ENCODE peak calls at places on chromosomes 7 and 10, in five cellular contexts. C is fibroblast of lung; R is pancreas; N is PC-3; B is CD8-positive, alpha-beta memory T cell. P is an unnamed sample.
A peak's percentile ranks its signal among the peaks of the same experiment; 100 is the strongest.

GRCh38 chr7:14457567-14458453 is 444.7 kb downstream of the DGKB start:
- DNase-seq in C (peak; percentile 93), R (peak; percentile 66), N (peak; percentile 84), B (peak; percentile 55), P (peak; percentile 75)

GRCh38 chr10:5563991-5564536 is 39.3 kb downstream of the CALML3 start:
- DNase-seq in C (no peak), R (peak; percentile 44), N (peak; percentile 51), B (peak; percentile 65), P (no peak)

GRCh38 chr10:59362991-59363390 is 642 bp upstream of the FAM13C start:
- DNase-seq in C (peak; percentile 63), R (peak; percentile 65), N (peak; percentile 58), B (no peak), P (peak; percentile 78)

GRCh38 chr10:124935946-124936345 is 6.0 kb upstream of the ZRANB1 start:
- DNase-seq in C (no peak), R (no peak), N (peak; percentile 40), B (no peak), P (no peak)

GRCh38 chr10:14302035-14302434 is 28.7 kb downstream of the FRMD4A start:
- DNase-seq in C (peak; percentile 22), R (no peak), N (peak; percentile 6), B (no peak), P (no peak)

GRCh38 chr7:7516662-7517061 is 19.0 kb downstream of the COL28A1 start:
- DNase-seq in C (no peak), R (no peak), N (no peak), B (no peak), P (no peak)

GRCh38 chr7:78953726-78954363 is 499.6 kb downstream of the MAGI2 start:
- DNase-seq in C (peak; percentile 5), R (no peak), N (no peak), B (no peak), P (no peak)

GRCh38 chr10:131875501-131875900 is 25.3 kb upstream of the PPP2R2D start:
- DNase-seq in C (no peak), R (peak; percentile 55), N (no peak), B (peak; percentile 25), P (no peak)

GRCh38 chr10:75319274-75319673 is 82.3 kb downstream of the ZNF503 start:
- DNase-seq in C (no peak), R (no peak), N (peak; percentile 39), B (no peak), P (no peak)

GRCh38 chr7:20560325-20561180 is 54.9 kb upstream of the ABCB5 start:
- DNase-seq in C (no peak), R (no peak), N (no peak), B (no peak), P (no peak)

GRCh38 chr7:91945476-91945875 is 4.8 kb downstream of the AKAP9 start:
- DNase-seq in C (peak; percentile 86), R (no peak), N (peak; percentile 70), B (no peak), P (no peak)

GRCh38 chr10:4622374-4622773 is 203.6 kb upstream of the AKR1E2 start:
- DNase-seq in C (no peak), R (no peak), N (no peak), B (no peak), P (no peak)

GRCh38 chr10:70664702-70665195 is 7.6 kb upstream of the ADAMTS14 start:
- DNase-seq in C (peak; percentile 96), R (no peak), N (peak; percentile 98), B (no peak), P (no peak)

GRCh38 chr10:98338318-98338717 is 70.3 kb upstream of the LOXL4 start:
- DNase-seq in C (peak; percentile 23), R (no peak), N (peak; percentile 25), B (no peak), P (no peak)

DNA sequence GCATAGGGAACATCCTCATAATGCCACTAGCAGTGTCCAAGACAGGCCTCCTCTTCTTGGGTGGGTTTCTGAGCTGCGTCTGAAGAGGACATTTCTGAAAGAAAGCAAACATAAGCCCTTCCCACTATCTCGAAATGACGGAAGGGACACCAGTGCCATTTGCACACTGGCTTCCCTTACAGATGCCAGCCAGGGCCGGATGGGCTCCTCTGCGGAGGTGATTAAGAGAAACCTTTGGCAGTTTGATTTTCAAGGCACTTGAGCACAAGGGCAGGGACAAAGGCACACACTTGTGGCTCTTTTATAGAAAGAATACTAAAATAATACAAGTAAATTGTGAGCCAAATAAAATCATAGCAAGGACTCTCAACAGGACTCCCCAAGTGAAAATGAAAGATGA is 106.6 kb upstream of the CELF2 start:
- DNase-seq in C (no peak), R (no peak), N (no peak), B (no peak), P (peak; percentile 33)
- H3K27me3 ChIP-seq in C (no peaks in the 10 kb centered on the region), R (no peaks in the 10 kb centered on the region), N (peaks cover 3% of the 10 kb centered on the region), B (no peaks in the 10 kb centered on the region), P (no peaks in the 10 kb centered on the region)

GRCh38 chr7:131074585-131074984 is 253.1 kb upstream of the MKLN1 start:
- DNase-seq in C (no peak), R (no peak), N (no peak), B (no peak), P (no peak)
- H3K4me1 ChIP-seq in C (peaks cover 12% of the 10 kb centered on the region), R (peaks cover 7% of the 10 kb centered on the region), N (peaks cover 20% of the 10 kb centered on the region), B (peaks cover 71% of the 10 kb centered on the region), P (peaks cover 46% of the 10 kb centered on the region)

GRCh38 chr10:97255512-97256293 is 36.7 kb downstream of the ARHGAP19 start:
- DNase-seq in C (no peak), R (no peak), N (no peak), B (no peak), P (no peak)
- H3K36me3 ChIP-seq in C (peaks cover 1% of the 10 kb centered on the region), R (no peaks in the 10 kb centered on the region), N (no peaks in the 10 kb centered on the region), B (no peaks in the 10 kb centered on the region), P (no peaks in the 10 kb centered on the region)

GRCh38 chr10:32007026-32007425 is 49.2 kb downstream of the KIF5B start:
- DNase-seq in C (no peak), R (no peak), N (no peak), B (no peak), P (no peak)

GRCh38 chr10:32005050-32005449 is 51.2 kb downstream of the KIF5B start:
- DNase-seq in C (peak; percentile 59), R (no peak), N (peak; percentile 72), B (no peak), P (no peak)

GRCh38 chr10:31999836-32000235 is 56.4 kb downstream of the KIF5B start:
- DNase-seq in C (no peak), R (no peak), N (no peak), B (no peak), P (no peak)

GRCh38 chr10:32000937-32001336 is 55.3 kb downstream of the KIF5B start:
- DNase-seq in C (no peak), R (no peak), N (no peak), B (no peak), P (peak; percentile 30)

GRCh38 chr10:32004161-32004591 is 52.0 kb downstream of the KIF5B start:
- DNase-seq in C (peak; percentile 6), R (peak; percentile 64), N (no peak), B (no peak), P (peak; percentile 34)
- H3K27me3 ChIP-seq in C (no peaks in the 10 kb centered on the region), R (no peaks in the 10 kb centered on the region), N (no peaks in the 10 kb centered on the region), B (no peaks in the 10 kb centered on the region), P (no peaks in the 10 kb centered on the region)

DNA sequence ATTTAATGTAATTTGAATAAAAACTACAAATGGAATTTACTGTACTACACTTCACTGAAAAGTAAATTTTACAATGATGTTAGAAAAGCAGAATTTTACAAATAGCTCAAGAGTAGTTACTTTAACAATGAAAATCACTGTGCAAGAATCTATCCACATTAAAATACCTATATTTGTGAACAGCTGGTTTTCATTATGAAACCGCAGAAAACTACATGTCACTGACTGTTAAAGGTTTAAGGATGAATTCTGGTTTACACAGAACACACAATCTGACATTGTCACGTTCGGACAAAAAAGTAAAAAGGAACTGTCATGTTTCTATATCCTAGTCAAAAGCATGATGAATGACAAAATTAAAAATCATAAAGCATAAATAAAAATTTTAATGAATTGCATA is 415.3 kb upstream of the PRKCQ start:
- DNase-seq in C (peak; percentile 50), R (no peak), N (no peak), B (no peak), P (no peak)
- H3K4me1 ChIP-seq in C (no peaks in the 10 kb centered on the region), R (no peaks in the 10 kb centered on the region), N (no peaks in the 10 kb centered on the region), B (peaks cover 7% of the 10 kb centered on the region), P (peaks cover 2% of the 10 kb centered on the region)

GRCh38 chr7:90726623-90727022 is 130.5 kb downstream of the CDK14 start:
- DNase-seq in C (peak; percentile 62), R (no peak), N (peak; percentile 47), B (no peak), P (no peak)

GRCh38 chr7:90728568-90728967 is 132.4 kb downstream of the CDK14 start:
- DNase-seq in C (no peak), R (no peak), N (no peak), B (no peak), P (no peak)

GRCh38 chr7:90727412-90727811 is 131.3 kb downstream of the CDK14 start:
- DNase-seq in C (peak; percentile 36), R (no peak), N (no peak), B (no peak), P (no peak)

GRCh38 chr7:90723866-90724265 is 127.7 kb downstream of the CDK14 start:
- DNase-seq in C (no peak), R (no peak), N (no peak), B (no peak), P (no peak)

DNA sequence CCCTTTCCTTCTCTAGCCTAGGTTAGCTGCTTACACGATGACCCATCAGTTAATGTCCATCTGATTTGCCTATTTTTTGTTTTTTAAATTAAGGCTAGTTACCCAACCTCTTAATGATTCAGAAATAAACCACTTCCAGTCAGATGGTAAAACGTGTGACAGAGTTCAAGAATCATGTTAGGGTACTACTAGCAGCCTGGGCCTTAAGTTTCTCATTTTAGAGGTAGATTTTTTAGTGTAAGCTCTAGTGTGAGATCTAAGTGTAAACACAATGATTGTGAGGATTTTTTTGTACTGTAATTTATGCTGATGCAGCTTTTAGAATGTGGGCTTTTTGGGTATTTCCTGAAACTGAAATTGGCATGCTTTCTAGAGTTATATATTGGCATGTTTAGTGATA is 130.0 kb downstream of the CDK14 start:
- DNase-seq in C (peak; percentile 41), R (no peak), N (no peak), B (no peak), P (no peak)
- H3K36me3 ChIP-seq in C (no peaks in the 10 kb centered on the region), R (no peaks in the 10 kb centered on the region), N (no peaks in the 10 kb centered on the region), B (no peaks in the 10 kb centered on the region), P (no peaks in the 10 kb centered on the region)

GRCh38 chr10:100831742-100832141 is 81.0 kb upstream of the SLF2 start:
- DNase-seq in C (no peak), R (no peak), N (no peak), B (no peak), P (no peak)

GRCh38 chr10:100838986-100839385 is 73.8 kb upstream of the SLF2 start:
- DNase-seq in C (no peak), R (no peak), N (no peak), B (no peak), P (no peak)

GRCh38 chr10:100836891-100837290 is 75.9 kb upstream of the SLF2 start:
- DNase-seq in C (no peak), R (no peak), N (no peak), B (no peak), P (no peak)

GRCh38 chr10:100837300-100837699 is 75.5 kb upstream of the SLF2 start:
- DNase-seq in C (no peak), R (no peak), N (no peak), B (no peak), P (no peak)

DNA sequence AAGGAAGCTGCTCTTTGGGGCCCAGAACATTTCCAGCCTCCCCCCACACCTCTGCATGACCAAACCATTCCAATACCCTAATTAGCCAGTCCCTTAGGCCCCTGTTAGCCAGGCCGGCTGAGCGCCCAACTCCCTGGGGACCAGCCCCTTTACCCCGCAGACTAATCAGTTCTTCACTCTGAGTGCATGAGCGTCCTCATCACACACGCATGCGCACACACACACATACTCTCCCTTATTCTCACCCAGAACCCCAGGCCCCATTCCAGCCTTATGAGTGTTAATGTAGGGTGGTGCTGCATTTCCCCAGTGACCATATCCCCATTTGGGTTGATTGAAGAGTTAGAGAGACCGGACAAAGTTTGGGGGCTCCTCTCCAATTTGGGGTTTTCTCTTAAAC is 77.0 kb upstream of the SLF2 start:
- DNase-seq in C (no peak), R (no peak), N (no peak), B (no peak), P (no peak)
- H3K27me3 ChIP-seq in C (peaks cover 12% of the 10 kb centered on the region), R (no peaks in the 10 kb centered on the region), N (peaks cover 10% of the 10 kb centered on the region), B (peaks cover 14% of the 10 kb centered on the region), P (no peaks in the 10 kb centered on the region)